ENCODE peak calls at places on chromosomes 1 and 21, in four cellular contexts. One of them, this sample, is unnamed.
A peak's percentile ranks its signal among the peaks of the same experiment; 100 is the strongest.

GRCh38 chr1:118093017-118093416 is 92.0 kb downstream of the SPAG17 start:
- DNase-seq in H9: no peak
- DNase-seq in neuronal stem cell: no peak
- DNase-seq in IMR-90: no peak
- DNase-seq in this sample: no peak

GRCh38 chr1:23521588-23521987 is 9.4 kb downstream of the E2F2 start:
- DNase-seq in neuronal stem cell: no peak
- DNase-seq in H9: peak; percentile 60
- DNase-seq in IMR-90: no peak
- DNase-seq in this sample: no peak

GRCh38 chr1:41623736-41624135 is 139.3 kb upstream of the EDN2 start:
- DNase-seq in H9: peak; percentile 12
- DNase-seq in neuronal stem cell: no peak
- DNase-seq in IMR-90: no peak
- DNase-seq in this sample: no peak

GRCh38 chr1:206979379-206980043 is 9.3 kb upstream of the FCAMR start:
- DNase-seq in H9: no peak
- DNase-seq in IMR-90: peak; percentile 41
- DNase-seq in neuronal stem cell: no peak
- DNase-seq in this sample: no peak

GRCh38 chr1:26970810-26971209 is 10.5 kb upstream of the KDF1 start:
- DNase-seq in H9: no peak
- DNase-seq in IMR-90: no peak
- DNase-seq in neuronal stem cell: no peak
- DNase-seq in this sample: no peak

GRCh38 chr1:235898126-235898525 is 31.4 kb upstream of the LYST start:
- DNase-seq in IMR-90: no peak
- DNase-seq in neuronal stem cell: no peak
- DNase-seq in H9: no peak
- DNase-seq in this sample: no peak

GRCh38 chr1:47175227-47175934 is 14.5 kb downstream of the PDZK1IP1 start:
- DNase-seq in neuronal stem cell: peak; percentile 44
- DNase-seq in H9: peak; percentile 77
- DNase-seq in IMR-90: peak; percentile 54
- DNase-seq in this sample: peak; percentile 70

GRCh38 chr21:18832950-18833349 is 429.4 kb upstream of the TMPRSS15 start:
- DNase-seq in H9: no peak
- DNase-seq in neuronal stem cell: no peak
- DNase-seq in IMR-90: no peak
- DNase-seq in this sample: peak; percentile 77

GRCh38 chr1:151993084-151993733 is 450 bp downstream of the S100A10 start:
- DNase-seq in neuronal stem cell: no peak
- DNase-seq in H9: peak; percentile 66
- DNase-seq in IMR-90: no peak
- DNase-seq in this sample: no peak

GRCh38 chr1:88655685-88656299 is 28.3 kb upstream of the PKN2 start:
- DNase-seq in H9: no peak
- DNase-seq in IMR-90: peak; percentile 37
- DNase-seq in neuronal stem cell: peak; percentile 9
- DNase-seq in this sample: peak; percentile 75

GRCh38 chr1:210293191-210293607 is 35.5 kb upstream of the HHAT start:
- DNase-seq in neuronal stem cell: no peak
- DNase-seq in H9: no peak
- DNase-seq in IMR-90: peak; percentile 1
- DNase-seq in this sample: no peak
- H2AK5ac ChIP-seq in neuronal stem cell: peak overlapping the region; percentile 66
- H2AK5ac ChIP-seq in H9: no peak overlapping the region
- H2AK5ac ChIP-seq in IMR-90: no peak overlapping the region
- H2AK5ac ChIP-seq in this sample: peak overlapping the region; percentile 80

DNA sequence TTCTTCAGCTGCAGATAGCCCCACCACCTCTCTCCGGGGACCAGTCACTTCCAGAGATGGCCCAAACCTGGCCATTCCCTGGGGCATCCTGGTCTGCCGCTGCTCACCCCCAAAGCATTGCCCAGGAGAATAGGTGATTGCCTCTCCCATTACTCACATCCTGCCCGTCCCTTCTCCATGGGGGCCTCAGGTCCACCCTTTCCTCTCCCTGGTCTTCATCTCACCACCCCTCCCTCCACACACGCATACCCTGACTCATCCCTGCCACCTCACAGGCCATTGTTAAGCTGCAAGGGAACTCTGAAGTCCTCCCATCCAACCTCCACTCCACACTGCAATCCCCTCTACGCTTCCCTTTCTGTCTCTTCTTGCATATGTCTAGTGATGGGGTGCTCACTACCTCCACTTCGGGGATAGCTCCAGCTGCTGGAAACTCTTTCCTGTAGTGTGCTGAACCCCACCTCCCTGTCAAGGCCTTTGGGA is at the start of gene PLEKHG5:
- DNase-seq in H9: peak; percentile 71
- DNase-seq in neuronal stem cell: no peak
- DNase-seq in IMR-90: peak; percentile 86
- DNase-seq in this sample: peak; percentile 40
- H2AK5ac ChIP-seq in H9: no peak within 1 kb of the TSS
- H2AK5ac ChIP-seq in neuronal stem cell: peak within 1 kb of the TSS; percentile 76
- H2AK5ac ChIP-seq in IMR-90: peak within 1 kb of the TSS; percentile 81
- H2AK5ac ChIP-seq in this sample: peak within 1 kb of the TSS; percentile 72

GRCh38 chr1:8856689-8857412 is 21.6 kb downstream of the ENO1 start:
- DNase-seq in neuronal stem cell: no peak
- DNase-seq in H9: no peak
- DNase-seq in IMR-90: no peak
- DNase-seq in this sample: no peak
- H2AK5ac ChIP-seq in neuronal stem cell: peak overlapping the region; percentile 62
- H2AK5ac ChIP-seq in H9: no peak overlapping the region
- H2AK5ac ChIP-seq in IMR-90: no peak overlapping the region
- H2AK5ac ChIP-seq in this sample: peak overlapping the region; percentile 21

GRCh38 chr1:51321924-51322280 is 8.5 kb downstream of the TTC39A start:
- DNase-seq in IMR-90: no peak
- DNase-seq in H9: no peak
- DNase-seq in neuronal stem cell: no peak
- DNase-seq in this sample: no peak

GRCh38 chr1:51324271-51325010 is 5.9 kb downstream of the TTC39A start:
- DNase-seq in IMR-90: no peak
- DNase-seq in neuronal stem cell: no peak
- DNase-seq in H9: no peak
- DNase-seq in this sample: no peak

GRCh38 chr1:51325391-51325790 is 5.0 kb downstream of the TTC39A start:
- DNase-seq in neuronal stem cell: no peak
- DNase-seq in IMR-90: no peak
- DNase-seq in H9: no peak
- DNase-seq in this sample: no peak

GRCh38 chr1:51322417-51323101 is 7.8 kb downstream of the TTC39A start:
- DNase-seq in H9: no peak
- DNase-seq in neuronal stem cell: no peak
- DNase-seq in IMR-90: no peak
- DNase-seq in this sample: no peak

GRCh38 chr1:51323778-51324177 is 6.6 kb downstream of the TTC39A start:
- DNase-seq in IMR-90: no peak
- DNase-seq in neuronal stem cell: no peak
- DNase-seq in H9: no peak
- DNase-seq in this sample: no peak
- H2AK5ac ChIP-seq in IMR-90: no peak overlapping the region
- H2AK5ac ChIP-seq in neuronal stem cell: no peak overlapping the region
- H2AK5ac ChIP-seq in H9: no peak overlapping the region
- H2AK5ac ChIP-seq in this sample: no peak overlapping the region

GRCh38 chr1:160659566-160659965 is 12.7 kb upstream of the SLAMF1 start:
- DNase-seq in neuronal stem cell: no peak
- DNase-seq in H9: no peak
- DNase-seq in IMR-90: no peak
- DNase-seq in this sample: no peak
- H2AK5ac ChIP-seq in neuronal stem cell: no peak overlapping the region
- H2AK5ac ChIP-seq in H9: no peak overlapping the region
- H2AK5ac ChIP-seq in IMR-90: no peak overlapping the region
- H2AK5ac ChIP-seq in this sample: no peak overlapping the region

GRCh38 chr21:42942244-42942643 is 16.8 kb upstream of the ERVH48-1 start:
- DNase-seq in H9: no peak
- DNase-seq in neuronal stem cell: no peak
- DNase-seq in IMR-90: no peak
- DNase-seq in this sample: peak; percentile 51

GRCh38 chr21:42941696-42942085 is 16.3 kb upstream of the ERVH48-1 start:
- DNase-seq in H9: no peak
- DNase-seq in neuronal stem cell: no peak
- DNase-seq in IMR-90: no peak
- DNase-seq in this sample: peak; percentile 88

GRCh38 chr21:42937960-42938580 is 12.6 kb upstream of the ERVH48-1 start:
- DNase-seq in IMR-90: no peak
- DNase-seq in neuronal stem cell: no peak
- DNase-seq in H9: no peak
- DNase-seq in this sample: no peak

GRCh38 chr21:42939581-42940413 is 14.4 kb upstream of the ERVH48-1 start:
- DNase-seq in IMR-90: peak; percentile 99
- DNase-seq in neuronal stem cell: no peak
- DNase-seq in H9: no peak
- DNase-seq in this sample: peak; percentile 98
- H2AK5ac ChIP-seq in IMR-90: peak overlapping the region; percentile 55
- H2AK5ac ChIP-seq in neuronal stem cell: no peak overlapping the region
- H2AK5ac ChIP-seq in H9: no peak overlapping the region
- H2AK5ac ChIP-seq in this sample: no peak overlapping the region